ENCODE peak calls at places on chromosome 13, in ten cellular contexts. Z, K, M, U, X, H, B, A, S and L are unnamed samples.

GRCh38 chr13:21344662-21345176 is 114.4 kb downstream of the ZDHHC20 start:
- DNase-seq in Z (no peak), K (no peak), M (no peak), U (no peak), X (no peak), H (no peak), B (no peak), A (no peak), S (no peak), L (no peak)

GRCh38 chr13:113178070-113178895 is 19.8 kb downstream of the PROZ start:
- DNase-seq in Z (no peak), K (no peak), M (peak; percentile 84), U (no peak), X (peak; percentile 95), H (no peak), B (peak; percentile 59), A (no peak), S (peak; percentile 90), L (no peak)

GRCh38 chr13:20616059-20616797 is 49.3 kb downstream of the IFT88 start:
- DNase-seq in Z (no peak), K (no peak), M (peak; percentile 53), U (no peak), X (peak; percentile 87), H (no peak), B (peak; percentile 72), A (no peak), S (peak; percentile 91), L (no peak)

GRCh38 chr13:110150384-110151091 is 156.4 kb downstream of the COL4A1 start:
- DNase-seq in Z (peak; percentile 71), K (no peak), M (no peak), U (no peak), X (no peak), H (no peak), B (no peak), A (no peak), S (peak; percentile 20), L (no peak)

GRCh38 chr13:55199132-55199531 is 1941.6 kb upstream of the PRR20A start:
- DNase-seq in Z (no peak), K (no peak), M (no peak), U (no peak), X (no peak), H (no peak), B (no peak), A (no peak), S (no peak), L (no peak)

GRCh38 chr13:50589651-50590054 is 253.8 kb downstream of the DLEU7 start:
- DNase-seq in Z (no peak), K (no peak), M (peak; percentile 55), U (no peak), X (peak; percentile 82), H (no peak), B (peak; percentile 72), A (no peak), S (peak; percentile 95), L (no peak)

GRCh38 chr13:113632706-113633484 is 25.1 kb downstream of the ATP4B start:
- DNase-seq in Z (no peak), K (no peak), M (no peak), U (no peak), X (no peak), H (no peak), B (no peak), A (no peak), S (no peak), L (no peak)

GRCh38 chr13:111326621-111326965 is 6.2 kb downstream of the TEX29 start:
- DNase-seq in Z (peak; percentile 74), K (no peak), M (no peak), U (no peak), X (no peak), H (no peak), B (no peak), A (no peak), S (no peak), L (no peak)

GRCh38 chr13:110518571-110518970 is 43.0 kb downstream of the RAB20 start:
- DNase-seq in Z (no peak), K (no peak), M (no peak), U (no peak), X (no peak), H (no peak), B (no peak), A (no peak), S (no peak), L (no peak)

GRCh38 chr13:28478127-28478526 is 16.8 kb downstream of the FLT1 start:
- DNase-seq in Z (no peak), K (no peak), M (no peak), U (no peak), X (no peak), H (no peak), B (no peak), A (no peak), S (peak; percentile 60), L (no peak)

GRCh38 chr13:65882810-65883209 is 1347.3 kb downstream of the PCDH9 start:
- DNase-seq in Z (no peak), K (no peak), M (no peak), U (no peak), X (no peak), H (no peak), B (no peak), A (no peak), S (no peak), L (no peak)
- TF ChIP-seq CTCF in Z (no peak), K (no peak), M (no peak), U (no peak), X (peak; percentile 38), H (peak; percentile 47), B (peak; percentile 16), A (peak; percentile 36), S (peak; percentile 27), L (no peak)

GRCh38 chr13:47594833-47595232 is 406.2 kb downstream of the SUCLA2 start:
- DNase-seq in Z (no peak), K (no peak), M (no peak), U (no peak), X (peak; percentile 16), H (no peak), B (no peak), A (no peak), S (peak; percentile 38), L (no peak)
- TF ChIP-seq CTCF in Z (no peak), K (no peak), M (peak; percentile 13), U (no peak), X (peak; percentile 65), H (peak; percentile 20), B (peak; percentile 10), A (no peak), S (peak; percentile 26), L (no peak)

GRCh38 chr13:81018936-81019335 is 678.0 kb upstream of the SPRY2 start:
- DNase-seq in Z (no peak), K (no peak), M (no peak), U (no peak), X (no peak), H (no peak), B (no peak), A (no peak), S (no peak), L (no peak)

GRCh38 chr13:81012031-81012430 is 671.1 kb upstream of the SPRY2 start:
- DNase-seq in Z (no peak), K (no peak), M (no peak), U (no peak), X (no peak), H (no peak), B (no peak), A (no peak), S (no peak), L (no peak)

GRCh38 chr13:81020010-81020409 is 679.1 kb upstream of the SPRY2 start:
- DNase-seq in Z (no peak), K (no peak), M (no peak), U (no peak), X (no peak), H (no peak), B (no peak), A (no peak), S (no peak), L (no peak)

GRCh38 chr13:81021284-81021683 is 680.4 kb upstream of the SPRY2 start:
- DNase-seq in Z (no peak), K (no peak), M (no peak), U (no peak), X (no peak), H (no peak), B (no peak), A (no peak), S (no peak), L (no peak)

DNA sequence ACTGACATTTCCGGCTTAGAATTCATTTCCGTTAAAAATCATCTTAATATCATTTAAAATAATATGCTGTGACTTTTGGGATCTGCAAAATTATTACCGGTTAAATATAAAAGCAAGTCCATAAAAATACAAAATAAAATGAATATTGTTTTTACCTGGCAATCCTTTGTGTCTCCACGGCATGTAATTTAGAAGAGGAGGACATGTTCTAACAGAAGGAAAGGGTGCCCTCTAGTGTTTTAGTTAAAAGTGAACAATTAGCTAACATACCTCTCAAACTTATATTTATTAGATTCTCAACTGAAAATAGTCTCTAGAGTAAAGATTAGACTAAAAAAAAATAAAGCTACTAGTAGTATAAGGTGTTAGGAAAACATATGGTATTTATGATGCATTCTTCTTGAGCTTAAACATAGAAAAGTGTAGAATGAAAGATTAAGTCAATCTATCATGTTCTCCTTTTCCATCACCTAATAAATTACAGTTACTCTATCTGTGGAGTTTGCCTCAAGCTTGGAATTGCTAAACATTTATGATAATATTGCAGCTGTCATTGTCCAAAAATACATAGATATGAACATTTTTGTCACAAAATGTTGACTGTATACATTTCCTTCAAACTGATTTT is 676.7 kb upstream of the SPRY2 start:
- DNase-seq in Z (no peak), K (no peak), M (peak; percentile 23), U (no peak), X (no peak), H (no peak), B (peak; percentile 2), A (no peak), S (peak; percentile 67), L (peak; percentile 18)
- TF ChIP-seq CTCF in Z (no peak), K (peak; percentile 48), M (peak; percentile 37), U (peak; percentile 46), X (peak; percentile 28), H (peak; percentile 83), B (peak; percentile 37), A (peak; percentile 78), S (peak; percentile 58), L (peak; percentile 65)

GRCh38 chr13:57631607-57632275 is at the start of gene PCDH17:
- DNase-seq in Z (no peak), K (peak; percentile 57), M (no peak), U (peak; percentile 32), X (peak; percentile 25), H (peak; percentile 24), B (no peak), A (peak; percentile 14), S (no peak), L (no peak)

GRCh38 chr13:57632276-57633140 is 964 bp downstream of the PCDH17 start:
- DNase-seq in Z (no peak), K (peak; percentile 19), M (no peak), U (peak; percentile 24), X (no peak), H (peak; percentile 33), B (no peak), A (peak; percentile 30), S (no peak), L (no peak)

GRCh38 chr13:57634829-57635165 is 3.3 kb downstream of the PCDH17 start:
- DNase-seq in Z (peak; percentile 83), K (peak; percentile 20), M (no peak), U (peak; percentile 20), X (no peak), H (no peak), B (no peak), A (no peak), S (no peak), L (no peak)

GRCh38 chr13:57633950-57634828 is 2.6 kb downstream of the PCDH17 start:
- DNase-seq in Z (no peak), K (peak; percentile 20), M (no peak), U (peak; percentile 20), X (no peak), H (peak; percentile 2), B (no peak), A (peak; percentile 11), S (no peak), L (no peak)

GRCh38 chr13:57633141-57633949 is 1.8 kb downstream of the PCDH17 start:
- DNase-seq in Z (peak; percentile 87), K (peak; percentile 76), M (no peak), U (peak; percentile 83), X (no peak), H (peak; percentile 56), B (no peak), A (peak; percentile 52), S (no peak), L (no peak)
- TF ChIP-seq CTCF in Z (no peak), K (peak; percentile 63), M (peak; percentile 58), U (peak; percentile 57), X (peak; percentile 68), H (peak; percentile 62), B (no peak), A (peak; percentile 64), S (peak; percentile 15), L (peak; percentile 65)